ENCODE peak calls at places on chromosomes 4 and X, in six cellular contexts. One of them, this sample, is unnamed.

GRCh38 chr4:176919631-176920030 is 126.9 kb upstream of the VEGFC start:
- DNase-seq in GM23338: no peak
- DNase-seq in A549: no peak
- DNase-seq in GM12878: no peak
- DNase-seq in SK-N-SH: no peak
- DNase-seq in Panc1: no peak
- DNase-seq in this sample: no peak

GRCh38 chrX:110316351-110317078 is 1.4 kb downstream of the AMMECR1 start:
- DNase-seq in GM12878: no peak
- DNase-seq in A549: no peak
- DNase-seq in GM23338: no peak
- DNase-seq in SK-N-SH: peak
- DNase-seq in Panc1: no peak
- DNase-seq in this sample: no peak

GRCh38 chr4:150867148-150867547 is 147.9 kb downstream of the LRBA start:
- DNase-seq in GM12878: peak
- DNase-seq in Panc1: no peak
- DNase-seq in A549: peak
- DNase-seq in GM23338: peak
- DNase-seq in SK-N-SH: peak
- DNase-seq in this sample: peak

GRCh38 chr4:151165205-151166000 is 66.0 kb downstream of the RPS3A start:
- DNase-seq in A549: no peak
- DNase-seq in SK-N-SH: no peak
- DNase-seq in Panc1: no peak
- DNase-seq in GM12878: no peak
- DNase-seq in GM23338: no peak
- DNase-seq in this sample: no peak

GRCh38 chrX:71420686-71421085 is 54.5 kb downstream of the TAF1 start:
- DNase-seq in Panc1: no peak
- DNase-seq in GM12878: no peak
- DNase-seq in A549: no peak
- DNase-seq in SK-N-SH: peak
- DNase-seq in GM23338: peak
- DNase-seq in this sample: no peak

GRCh38 chr4:147312376-147313046 is 168.4 kb upstream of the EDNRA start:
- DNase-seq in GM12878: no peak
- DNase-seq in SK-N-SH: no peak
- DNase-seq in Panc1: no peak
- DNase-seq in GM23338: peak
- DNase-seq in A549: no peak
- DNase-seq in this sample: no peak

GRCh38 chr4:10715135-10715534 is 30.6 kb upstream of the CLNK start:
- DNase-seq in A549: no peak
- DNase-seq in GM12878: no peak
- DNase-seq in Panc1: no peak
- DNase-seq in GM23338: no peak
- DNase-seq in SK-N-SH: no peak
- DNase-seq in this sample: no peak

GRCh38 chr4:91681544-91681943 is 622.2 kb upstream of the GRID2 start:
- DNase-seq in GM23338: peak
- DNase-seq in A549: no peak
- DNase-seq in SK-N-SH: no peak
- DNase-seq in GM12878: no peak
- DNase-seq in Panc1: no peak
- DNase-seq in this sample: no peak

GRCh38 chr4:138439143-138439581 is 197.0 kb upstream of the SLC7A11 start:
- DNase-seq in SK-N-SH: no peak
- DNase-seq in GM12878: no peak
- DNase-seq in A549: no peak
- DNase-seq in Panc1: no peak
- DNase-seq in GM23338: no peak
- DNase-seq in this sample: no peak

GRCh38 chr4:5691491-5692132 is 16.7 kb downstream of the EVC2 start:
- DNase-seq in SK-N-SH: no peak
- DNase-seq in Panc1: no peak
- DNase-seq in A549: no peak
- DNase-seq in GM23338: no peak
- DNase-seq in GM12878: no peak
- DNase-seq in this sample: no peak

GRCh38 chr4:13700196-13701140 is 72.9 kb upstream of the BOD1L1 start:
- DNase-seq in Panc1: peak
- DNase-seq in GM12878: no peak
- DNase-seq in A549: peak
- DNase-seq in SK-N-SH: no peak
- DNase-seq in GM23338: no peak
- DNase-seq in this sample: no peak

GRCh38 chr4:57154191-57154590 is 44.0 kb upstream of the IGFBP7 start:
- DNase-seq in GM23338: no peak
- DNase-seq in Panc1: no peak
- DNase-seq in A549: no peak
- DNase-seq in GM12878: no peak
- DNase-seq in SK-N-SH: no peak
- DNase-seq in this sample: no peak

GRCh38 chrX:5526191-5526590 is 702.5 kb downstream of the NLGN4X start:
- DNase-seq in Panc1: no peak
- DNase-seq in GM12878: no peak
- DNase-seq in GM23338: no peak
- DNase-seq in SK-N-SH: no peak
- DNase-seq in A549: no peak
- DNase-seq in this sample: no peak

GRCh38 chr4:121138445-121138844 is 25.7 kb downstream of the TNIP3 start:
- DNase-seq in Panc1: no peak
- DNase-seq in A549: no peak
- DNase-seq in GM23338: no peak
- DNase-seq in GM12878: no peak
- DNase-seq in SK-N-SH: no peak
- DNase-seq in this sample: no peak

GRCh38 chrX:12896935-12897334 is 9.5 kb upstream of the TLR8 start:
- DNase-seq in GM12878: no peak
- DNase-seq in SK-N-SH: no peak
- DNase-seq in GM23338: no peak
- DNase-seq in A549: no peak
- DNase-seq in Panc1: no peak
- DNase-seq in this sample: no peak

GRCh38 chrX:12975999-12976558 is 1.2 kb downstream of the TMSB4X start:
- DNase-seq in GM23338: peak
- DNase-seq in Panc1: no peak
- DNase-seq in GM12878: no peak
- DNase-seq in SK-N-SH: peak
- DNase-seq in A549: peak
- DNase-seq in this sample: peak

GRCh38 chr4:24768006-24768405 is 27.4 kb upstream of the SOD3 start:
- DNase-seq in GM23338: no peak
- DNase-seq in GM12878: no peak
- DNase-seq in Panc1: no peak
- DNase-seq in SK-N-SH: no peak
- DNase-seq in A549: no peak
- DNase-seq in this sample: no peak

GRCh38 chr4:113683143-113683542 is 78.4 kb downstream of the CAMK2D start:
- DNase-seq in GM23338: no peak
- DNase-seq in A549: no peak
- DNase-seq in Panc1: no peak
- DNase-seq in SK-N-SH: no peak
- DNase-seq in GM12878: peak
- DNase-seq in this sample: no peak

GRCh38 chrX:113512700-113513395 is 672.2 kb upstream of the AMOT start:
- DNase-seq in Panc1: peak
- DNase-seq in GM23338: no peak
- DNase-seq in A549: peak
- DNase-seq in SK-N-SH: no peak
- DNase-seq in GM12878: no peak
- DNase-seq in this sample: no peak

GRCh38 chr4:169033660-169034059 is 23.6 kb upstream of the CBR4 start:
- DNase-seq in Panc1: no peak
- DNase-seq in A549: peak
- DNase-seq in SK-N-SH: peak
- DNase-seq in GM23338: no peak
- DNase-seq in GM12878: no peak
- DNase-seq in this sample: no peak

GRCh38 chrX:69290327-69290726 is 125.1 kb upstream of the PJA1 start:
- DNase-seq in GM12878: no peak
- DNase-seq in A549: no peak
- DNase-seq in GM23338: no peak
- DNase-seq in SK-N-SH: no peak
- DNase-seq in Panc1: no peak
- DNase-seq in this sample: no peak

GRCh38 chr4:24330198-24330972 is 254.0 kb downstream of the DHX15 start:
- DNase-seq in A549: no peak
- DNase-seq in SK-N-SH: no peak
- DNase-seq in Panc1: no peak
- DNase-seq in GM23338: no peak
- DNase-seq in GM12878: no peak
- DNase-seq in this sample: no peak

GRCh38 chrX:87900320-87900908 is 382.8 kb downstream of the KLHL4 start:
- DNase-seq in A549: peak
- DNase-seq in GM12878: peak
- DNase-seq in GM23338: peak
- DNase-seq in SK-N-SH: no peak
- DNase-seq in Panc1: no peak
- DNase-seq in this sample: no peak

GRCh38 chr4:122764808-122765189 is 32.3 kb downstream of the BBS12 start:
- DNase-seq in GM23338: no peak
- DNase-seq in Panc1: no peak
- DNase-seq in A549: peak
- DNase-seq in SK-N-SH: no peak
- DNase-seq in GM12878: no peak
- DNase-seq in this sample: no peak

GRCh38 chrX:136496359-136496767 is 1.0 kb upstream of the HTATSF1 start:
- DNase-seq in GM23338: no peak
- DNase-seq in Panc1: no peak
- DNase-seq in A549: no peak
- DNase-seq in SK-N-SH: no peak
- DNase-seq in GM12878: no peak
- DNase-seq in this sample: no peak

DNA sequence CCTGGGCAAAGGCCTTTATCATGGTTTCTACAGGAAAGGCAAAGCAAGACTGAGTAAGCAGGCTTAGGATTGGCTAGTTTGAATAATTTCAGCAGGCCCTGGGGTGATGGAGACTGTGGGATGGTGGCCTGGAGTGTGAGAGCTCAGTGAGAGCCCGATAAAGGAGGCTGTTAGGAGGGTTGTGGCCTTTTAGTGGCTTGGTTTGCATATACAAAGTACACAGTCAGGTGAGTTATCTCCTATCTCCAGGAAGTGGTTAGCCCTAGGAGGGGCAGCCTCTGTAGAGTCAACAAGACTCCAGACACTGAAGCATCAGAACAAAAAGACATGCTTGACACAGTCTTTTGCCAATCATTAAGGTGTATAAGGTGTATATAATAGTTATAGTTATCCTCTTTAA is 157.2 kb downstream of the CFAP299 start:
- DNase-seq in SK-N-SH: no peak
- DNase-seq in GM12878: no peak
- DNase-seq in A549: no peak
- DNase-seq in GM23338: no peak
- DNase-seq in Panc1: no peak
- DNase-seq in this sample: no peak
- TF ChIP-seq REST in SK-N-SH: no peak
- TF ChIP-seq REST in GM12878: no peak
- TF ChIP-seq REST in A549: no peak
- TF ChIP-seq REST in GM23338: no peak
- TF ChIP-seq REST in Panc1: no peak
- TF ChIP-seq REST in this sample: no peak

DNA sequence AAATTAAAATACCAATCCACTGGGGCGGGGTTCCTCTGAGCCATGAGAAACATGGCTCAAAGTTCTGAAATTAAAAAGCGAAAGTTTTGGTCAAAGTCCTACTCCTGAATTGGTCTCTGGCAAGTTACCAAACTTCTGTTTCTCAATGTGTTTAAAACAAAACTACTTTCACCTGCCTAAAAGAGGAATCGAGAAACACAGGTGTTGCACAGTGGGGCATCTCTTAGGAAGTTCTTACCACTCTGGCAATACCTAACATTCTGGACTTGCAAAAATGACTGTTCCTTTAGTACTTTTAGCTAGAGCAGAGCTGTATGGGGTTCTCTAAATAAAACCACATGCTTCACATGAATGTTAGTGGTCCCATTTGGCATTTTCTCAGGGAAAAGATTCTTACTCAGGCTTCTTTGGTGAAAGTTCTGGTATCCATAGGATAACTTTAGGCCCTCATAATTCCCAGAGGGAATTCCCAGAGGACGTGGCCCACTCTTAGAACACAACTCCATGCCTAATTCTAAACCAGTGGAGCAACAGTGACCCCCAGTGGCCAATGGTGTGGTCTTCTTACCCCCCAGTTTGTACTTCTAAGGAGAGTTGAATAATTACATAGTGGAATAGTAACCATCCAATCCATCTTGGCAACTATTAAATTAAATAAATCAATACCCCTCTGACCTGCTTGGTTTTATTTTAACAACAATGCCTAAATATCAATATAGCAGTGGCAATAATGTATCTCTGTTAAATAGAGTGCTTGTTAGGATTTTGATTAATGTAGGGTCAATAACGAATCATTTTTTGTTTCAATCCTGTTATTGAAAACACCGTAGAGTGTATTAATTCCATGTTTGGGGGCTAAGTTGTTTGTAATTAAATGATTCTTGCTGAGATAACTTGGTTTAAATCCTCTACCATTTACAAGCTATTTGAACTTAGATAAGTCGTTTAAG is 21.9 kb downstream of the BMP3 start:
- DNase-seq in GM23338: peak
- DNase-seq in Panc1: no peak
- DNase-seq in SK-N-SH: peak
- DNase-seq in GM12878: peak
- DNase-seq in A549: peak
- DNase-seq in this sample: peak
- TF ChIP-seq REST in GM23338: no peak
- TF ChIP-seq REST in Panc1: no peak
- TF ChIP-seq REST in SK-N-SH: no peak
- TF ChIP-seq REST in GM12878: no peak
- TF ChIP-seq REST in A549: no peak
- TF ChIP-seq REST in this sample: no peak

GRCh38 chr4:183987987-183988392 is 82.9 kb downstream of the STOX2 start:
- DNase-seq in Panc1: peak
- DNase-seq in GM12878: no peak
- DNase-seq in GM23338: peak
- DNase-seq in SK-N-SH: peak
- DNase-seq in A549: peak
- DNase-seq in this sample: peak
- TF ChIP-seq REST in Panc1: no peak
- TF ChIP-seq REST in GM12878: no peak
- TF ChIP-seq REST in GM23338: no peak
- TF ChIP-seq REST in SK-N-SH: no peak
- TF ChIP-seq REST in A549: no peak
- TF ChIP-seq REST in this sample: no peak

GRCh38 chr4:124480061-124480460 is 232.5 kb downstream of the ANKRD50 start:
- DNase-seq in GM12878: no peak
- DNase-seq in Panc1: no peak
- DNase-seq in SK-N-SH: no peak
- DNase-seq in A549: no peak
- DNase-seq in GM23338: no peak
- DNase-seq in this sample: no peak
- TF ChIP-seq REST in GM12878: no peak
- TF ChIP-seq REST in Panc1: no peak
- TF ChIP-seq REST in SK-N-SH: no peak
- TF ChIP-seq REST in A549: no peak
- TF ChIP-seq REST in GM23338: no peak
- TF ChIP-seq REST in this sample: no peak

This sample was measured in HL-60.